ENCODE peak calls at places on chromosomes 3 and 15, in four cellular contexts. Q is CD4-positive, alpha-beta memory T cell; E is body of pancreas; L is cardiac muscle cell. R is an unnamed sample.

GRCh38 chr3:64639022-64639421 is 48.8 kb downstream of the ADAMTS9 start:
- DNase-seq in Q (no peak), E (no peak), L (no peak), R (no peak)

GRCh38 chr15:41988896-41989572 is 16.7 kb upstream of the EHD4 start:
- DNase-seq in Q (no peak), E (no peak), L (no peak), R (no peak)

GRCh38 chr15:71110800-71111565 is 4.3 kb upstream of the THSD4 start:
- DNase-seq in Q (no peak), E (no peak), L (no peak), R (no peak)

GRCh38 chr3:24525022-24525421 is 30.4 kb upstream of the THRB start:
- DNase-seq in Q (no peak), E (no peak), L (no peak), R (no peak)

GRCh38 chr15:69919816-69920215 is 177.9 kb downstream of the TLE3 start:
- DNase-seq in Q (no peak), E (no peak), L (no peak), R (no peak)

GRCh38 chr3:30135190-30135589 is 471.2 kb upstream of the TGFBR2 start:
- DNase-seq in Q (no peak), E (no peak), L (peak), R (no peak)

GRCh38 chr3:9915252-9916141 is 1.4 kb upstream of the IL17RC start:
- DNase-seq in Q (no peak), E (peak), L (peak), R (no peak)

GRCh38 chr15:32698773-32699390 is 18.9 kb upstream of the GREM1 start:
- DNase-seq in Q (no peak), E (no peak), L (no peak), R (no peak)

GRCh38 chr15:97993310-97993738 is 32.8 kb downstream of the ARRDC4 start:
- DNase-seq in Q (no peak), E (no peak), L (no peak), R (no peak)

GRCh38 chr15:37095993-37096877 is 4.1 kb downstream of the MEIS2 start:
- DNase-seq in Q (no peak), E (no peak), L (peak), R (no peak)

GRCh38 chr3:71680588-71680987 is 44.6 kb downstream of the EIF4E3 start:
- DNase-seq in Q (no peak), E (no peak), L (peak), R (no peak)

GRCh38 chr3:42491876-42492507 is 10.5 kb upstream of the VIPR1 start:
- DNase-seq in Q (no peak), E (peak), L (no peak), R (no peak)

GRCh38 chr15:33279613-33280205 is 31.1 kb upstream of the RYR3 start:
- DNase-seq in Q (no peak), E (no peak), L (no peak), R (no peak)

GRCh38 chr15:66390670-66391069 is 4.0 kb downstream of the MAP2K1 start:
- DNase-seq in Q (peak), E (no peak), L (peak), R (peak)

GRCh38 chr15:89836255-89837133 is 21.8 kb upstream of the ANPEP start:
- DNase-seq in Q (no peak), E (peak), L (peak), R (no peak)

GRCh38 chr3:185623909-185624308 is 37.8 kb downstream of the SENP2 start:
- DNase-seq in Q (no peak), E (no peak), L (no peak), R (no peak)

GRCh38 chr3:132788299-132788698 is 66.1 kb upstream of the NPHP3 start:
- DNase-seq in Q (no peak), E (peak), L (peak), R (no peak)

GRCh38 chr3:28476194-28476593 is 127.6 kb upstream of the AZI2 start:
- DNase-seq in Q (no peak), E (no peak), L (peak), R (peak)

GRCh38 chr15:29141206-29141907 is 128.3 kb downstream of the NSMCE3 start:
- DNase-seq in Q (no peak), E (no peak), L (no peak), R (no peak)

GRCh38 chr3:29759443-29760033 is 478.7 kb downstream of the RBMS3 start:
- DNase-seq in Q (no peak), E (no peak), L (peak), R (no peak)

GRCh38 chr15:84586641-84587160 is 14.1 kb upstream of the ZSCAN2 start:
- DNase-seq in Q (no peak), E (no peak), L (peak), R (no peak)

GRCh38 chr3:183253364-183253960 is 409 bp downstream of the B3GNT5 start:
- DNase-seq in Q (peak), E (peak), L (peak), R (no peak)

GRCh38 chr15:98597666-98598065 is 50.7 kb upstream of the IGF1R start:
- DNase-seq in Q (no peak), E (no peak), L (no peak), R (no peak)

GRCh38 chr15:63447277-63447676 is 57.1 kb upstream of the USP3 start:
- DNase-seq in Q (no peak), E (no peak), L (no peak), R (no peak)

GRCh38 chr3:177521305-177521704 is 324.0 kb upstream of the TBL1XR1 start:
- DNase-seq in Q (no peak), E (peak), L (no peak), R (no peak)

GRCh38 chr3:155079795-155080546 is at the start of gene MME:
- DNase-seq in Q (no peak), E (peak), L (peak), R (no peak)

GRCh38 chr3:141680620-141681389 is 57.3 kb upstream of the RNF7 start:
- DNase-seq in Q (no peak), E (peak), L (peak), R (no peak)

GRCh38 chr3:49352286-49352685 is 5.9 kb downstream of the GPX1 start:
- DNase-seq in Q (no peak), E (no peak), L (no peak), R (no peak)

GRCh38 chr3:107394502-107394901 is 17.3 kb downstream of the CCDC54 start:
- DNase-seq in Q (no peak), E (no peak), L (no peak), R (no peak)

GRCh38 chr15:95227235-95227634 is 995.9 kb downstream of the MCTP2 start:
- DNase-seq in Q (no peak), E (no peak), L (no peak), R (no peak)

GRCh38 chr3:14461748-14462324 is 59.4 kb downstream of the SLC6A6 start:
- DNase-seq in Q (peak), E (peak), L (peak), R (no peak)

GRCh38 chr3:14459787-14460186 is 57.4 kb downstream of the SLC6A6 start:
- DNase-seq in Q (no peak), E (no peak), L (no peak), R (no peak)

GRCh38 chr3:14459384-14459783 is 57.0 kb downstream of the SLC6A6 start:
- DNase-seq in Q (no peak), E (no peak), L (no peak), R (no peak)

GRCh38 chr3:14461006-14461747 is 58.8 kb downstream of the SLC6A6 start:
- DNase-seq in Q (no peak), E (no peak), L (no peak), R (no peak)

GRCh38 chr3:14460342-14461005 is 58.1 kb downstream of the SLC6A6 start:
- DNase-seq in Q (no peak), E (peak), L (peak), R (no peak)
- H3K4me3 ChIP-seq in Q (no peak), E (no peak), L (no peak), R (no peak)

GRCh38 chr3:18419232-18419631 is 5.9 kb downstream of the SATB1 start:
- DNase-seq in Q (no peak), E (no peak), L (no peak), R (no peak)
- H3K4me3 ChIP-seq in Q (no peak), E (no peak), L (no peak), R (no peak)

GRCh38 chr3:53493618-53493996 is 804 bp upstream of the CACNA1D start:
- DNase-seq in Q (no peak), E (no peak), L (no peak), R (no peak)
- H3K4me3 ChIP-seq in Q (no peak), E (peak), L (peak), R (no peak)

DNA sequence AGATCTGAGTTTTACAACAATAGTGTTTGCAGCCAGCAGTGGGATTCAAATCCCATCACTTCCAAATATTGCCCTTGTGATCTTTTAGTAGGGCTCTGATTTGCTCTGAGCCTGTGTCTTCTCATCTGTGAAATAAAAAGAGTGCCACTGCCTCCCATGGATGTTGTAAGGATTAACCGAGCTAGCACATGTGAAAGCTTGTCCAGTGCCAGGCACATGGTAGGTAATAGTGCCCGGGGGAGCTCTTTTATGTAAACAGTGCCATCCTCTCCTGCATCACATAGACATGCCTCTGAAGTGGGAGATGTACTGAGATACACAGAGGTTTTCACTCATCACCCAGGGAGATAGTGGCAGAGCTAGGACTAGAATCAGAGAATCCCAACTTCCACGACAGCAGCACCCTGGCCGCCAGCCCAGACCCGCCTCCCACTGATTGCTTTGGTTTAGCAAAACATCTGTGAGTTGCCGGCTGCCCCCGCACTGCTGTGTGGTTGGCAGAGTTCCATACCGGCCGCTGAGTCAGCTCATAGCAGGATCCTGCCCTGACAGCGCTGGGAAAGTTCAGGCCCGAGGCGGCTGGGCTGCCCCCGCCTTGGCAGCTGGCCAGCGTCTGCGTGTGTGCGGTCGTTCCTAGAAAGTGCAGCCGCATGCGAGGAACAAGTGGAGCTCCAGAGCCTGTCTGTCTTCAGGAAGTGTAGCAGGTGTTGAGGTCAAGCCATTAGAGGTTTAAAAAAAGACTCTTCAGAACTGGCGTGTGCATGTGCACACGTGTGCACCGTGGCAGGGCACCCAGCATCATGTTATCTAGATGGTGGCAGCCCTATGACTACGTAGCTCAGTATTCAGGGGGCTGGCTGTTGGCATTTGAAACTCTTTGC is 5.0 kb downstream of the ARID3B start:
- DNase-seq in Q (peak), E (peak), L (peak), R (peak)
- H3K4me3 ChIP-seq in Q (no peak), E (no peak), L (no peak), R (peak)

GRCh38 chr15:31255732-31256384 is 70.8 kb upstream of the KLF13 start:
- DNase-seq in Q (no peak), E (no peak), L (no peak), R (peak)

GRCh38 chr15:31255176-31255510 is 71.5 kb upstream of the KLF13 start:
- DNase-seq in Q (no peak), E (no peak), L (no peak), R (no peak)

GRCh38 chr15:31257286-31257685 is 69.3 kb upstream of the KLF13 start:
- DNase-seq in Q (no peak), E (no peak), L (no peak), R (no peak)

GRCh38 chr15:31258260-31258659 is 68.4 kb upstream of the KLF13 start:
- DNase-seq in Q (no peak), E (no peak), L (no peak), R (no peak)

DNA sequence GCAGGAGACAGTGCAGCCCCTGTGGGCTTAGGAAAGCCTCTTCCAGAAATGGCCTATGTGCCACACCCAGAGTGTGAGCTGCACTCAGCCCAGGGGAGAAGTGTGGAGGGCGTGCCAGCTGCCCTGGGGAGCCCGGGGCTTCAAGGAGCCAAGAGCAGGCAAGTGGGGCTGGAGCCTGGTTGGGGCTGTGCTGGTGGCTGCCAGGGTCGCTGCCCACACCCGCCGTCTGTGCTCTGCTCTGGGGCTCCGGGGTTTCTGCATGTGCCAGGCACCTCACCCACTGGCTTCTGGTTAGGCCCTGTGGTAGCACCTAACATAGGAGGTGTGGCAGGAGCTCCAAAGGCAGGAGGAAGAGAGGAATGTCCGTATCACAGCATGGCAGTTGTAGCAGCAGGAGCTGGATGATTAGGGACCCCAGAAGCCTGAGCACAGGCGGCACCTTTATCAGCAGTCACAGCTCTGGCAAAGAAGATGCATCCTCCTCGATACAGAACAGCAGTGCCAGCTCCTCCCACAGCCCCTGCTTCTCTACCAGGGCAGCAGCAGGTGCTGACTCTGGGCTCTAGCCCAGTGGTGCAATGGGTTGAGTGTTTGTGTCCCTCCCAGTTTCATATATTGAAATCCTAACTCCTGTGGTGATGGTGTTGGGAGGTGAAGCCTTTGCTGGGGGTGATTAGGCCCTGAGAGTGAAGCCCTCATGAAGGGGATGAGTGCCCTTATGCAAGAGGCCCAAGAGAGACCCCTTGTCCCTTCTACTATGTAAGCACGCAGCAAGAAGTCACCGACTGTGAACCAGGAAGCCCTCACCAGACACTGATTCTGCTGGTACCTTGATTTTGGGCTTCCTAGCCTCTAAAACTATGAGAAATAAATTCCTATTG is 70.0 kb upstream of the KLF13 start:
- DNase-seq in Q (no peak), E (no peak), L (no peak), R (no peak)
- H3K4me3 ChIP-seq in Q (no peak), E (no peak), L (no peak), R (no peak)

GRCh38 chr3:194134757-194135515 is 1.0 kb upstream of the HES1 start:
- DNase-seq in Q (peak), E (peak), L (peak), R (peak)

GRCh38 chr3:194132465-194133358 is 3.2 kb upstream of the HES1 start:
- DNase-seq in Q (no peak), E (no peak), L (peak), R (no peak)

GRCh38 chr3:194135516-194135805 is 487 bp upstream of the HES1 start:
- DNase-seq in Q (no peak), E (no peak), L (no peak), R (no peak)

GRCh38 chr3:194134231-194134756 is 1.7 kb upstream of the HES1 start:
- DNase-seq in Q (peak), E (no peak), L (peak), R (no peak)

GRCh38 chr3:194133661-194134230 is 2.2 kb upstream of the HES1 start:
- DNase-seq in Q (no peak), E (peak), L (peak), R (no peak)
- H3K4me3 ChIP-seq in Q (no peak), E (no peak), L (peak), R (peak)

DNA sequence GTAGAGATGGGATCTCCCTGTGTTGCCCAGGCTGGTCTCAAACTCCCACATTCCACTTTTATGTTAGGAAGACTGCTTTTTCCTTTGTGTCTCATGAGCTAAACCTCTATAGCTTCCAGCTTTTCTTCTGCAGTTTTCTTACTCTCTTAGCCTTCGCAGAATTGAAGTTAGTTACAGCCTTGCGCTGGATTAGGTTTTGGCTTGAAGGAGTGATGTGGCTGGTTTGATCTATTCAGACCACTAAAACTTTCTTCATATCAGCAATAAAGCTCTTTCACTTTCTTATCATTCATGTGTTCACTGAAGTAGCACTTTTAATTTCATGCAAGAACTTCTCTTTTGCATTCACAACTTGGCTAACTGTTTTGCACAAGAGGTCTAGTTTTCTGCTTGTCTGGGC is 254.6 kb downstream of the UBE2E2 start:
- DNase-seq in Q (no peak), E (no peak), L (no peak), R (no peak)
- H3K4me3 ChIP-seq in Q (no peak), E (no peak), L (no peak), R (no peak)

GRCh38 chr3:170421147-170421641 is 2.5 kb downstream of the CLDN11 start:
- DNase-seq in Q (no peak), E (no peak), L (peak), R (no peak)

GRCh38 chr3:170420307-170420821 is 1.7 kb downstream of the CLDN11 start:
- DNase-seq in Q (no peak), E (no peak), L (peak), R (no peak)

GRCh38 chr3:170419301-170420087 is 826 bp downstream of the CLDN11 start:
- DNase-seq in Q (no peak), E (no peak), L (peak), R (no peak)

GRCh38 chr3:170417090-170417489 is 1.6 kb upstream of the CLDN11 start:
- DNase-seq in Q (no peak), E (no peak), L (no peak), R (no peak)

GRCh38 chr3:170418422-170419300 is at the start of gene CLDN11:
- DNase-seq in Q (no peak), E (peak), L (peak), R (no peak)
- H3K4me3 ChIP-seq in Q (no peak), E (no peak), L (peak), R (no peak)